ENCODE peak calls at places on chromosomes 16 and 17, in nine cellular contexts. H is right lobe of liver; G is brain pericyte; D is astrocyte of the hippocampus; T is cardiac fibroblast; E is OCI-LY7; Q is Calu3; O is activated CD4-positive, alpha-beta memory T cell treated with anti-CD3 and anti-CD28 coated beads for 36 hours; X is Panc1. P is an unnamed sample.

GRCh38 chr17:82051776-82052637 is at the start of the genes GPS1 and RFNG:
- DNase-seq in T (peak; percentile 41), X (no peak), O (peak; percentile 86), G (no peak), D (peak; percentile 87), E (peak; percentile 87), Q (peak; percentile 84), H (peak; percentile 85), P (peak; percentile 62)

GRCh38 chr16:66486773-66487579 is 59.9 kb downstream of the BEAN1 start:
- DNase-seq in H (peak; percentile 44), O (no peak), Q (no peak), E (no peak), X (no peak), G (peak; percentile 87), T (peak; percentile 94), D (peak; percentile 73), P (no peak)

GRCh38 chr17:48241770-48242497 is 134.4 kb downstream of the SNX11 start:
- DNase-seq in D (no peak), Q (no peak), X (no peak), E (no peak), G (no peak), H (no peak), O (no peak), T (no peak), P (no peak)

GRCh38 chr16:57352636-57353047 is 5.9 kb upstream of the CCL22 start:
- DNase-seq in G (no peak), T (no peak), D (no peak), X (no peak), E (no peak), Q (no peak), O (no peak), H (no peak), P (no peak)

GRCh38 chr17:34997355-34997862 is 17.1 kb downstream of the LIG3 start:
- DNase-seq in E (no peak), X (no peak), Q (no peak), H (no peak), T (peak; percentile 66), G (no peak), O (no peak), D (peak; percentile 90), P (no peak)

GRCh38 chr16:60788631-60789030 is 1247.6 kb downstream of the CDH8 start:
- DNase-seq in X (no peak), G (no peak), H (no peak), D (peak; percentile 12), T (no peak), E (no peak), O (no peak), Q (no peak), P (no peak)

GRCh38 chr16:49281843-49282642 is 405 bp upstream of the CBLN1 start:
- DNase-seq in T (peak; percentile 51), G (no peak), D (peak; percentile 78), E (peak; percentile 97), Q (no peak), X (no peak), H (peak; percentile 89), O (peak; percentile 80), P (peak; percentile 86)

GRCh38 chr16:11949527-11949926 is 7.7 kb upstream of the NPIPB2 start:
- DNase-seq in T (peak; percentile 56), H (no peak), X (peak; percentile 38), G (no peak), Q (peak; percentile 59), E (peak; percentile 87), O (peak; percentile 20), D (peak; percentile 65), P (peak; percentile 72)

GRCh38 chr17:75191584-75191983 is 8.8 kb upstream of the SUMO2 start:
- DNase-seq in Q (no peak), T (peak; percentile 62), H (no peak), E (no peak), X (no peak), D (peak; percentile 26), G (no peak), O (no peak), P (no peak)

GRCh38 chr16:31880322-31880979 is 6.8 kb downstream of the ZNF267 start:
- DNase-seq in O (peak; percentile 73), Q (peak; percentile 23), T (peak; percentile 89), X (no peak), D (peak; percentile 78), E (no peak), G (no peak), H (no peak), P (no peak)

GRCh38 chr16:396199-396598 is 800 bp upstream of the NME4 start:
- DNase-seq in D (no peak), O (no peak), X (no peak), T (no peak), G (no peak), E (no peak), H (no peak), Q (no peak), P (no peak)

GRCh38 chr17:31224366-31224765 is 72.7 kb downstream of the OMG start:
- DNase-seq in O (no peak), H (no peak), E (no peak), G (no peak), D (peak; percentile 8), Q (no peak), X (no peak), T (no peak), P (no peak)

GRCh38 chr17:68509151-68510057 is 2.8 kb upstream of the PRKAR1A start:
- DNase-seq in G (no peak), T (no peak), Q (no peak), X (no peak), H (peak; percentile 68), D (no peak), O (no peak), E (peak; percentile 87), P (peak; percentile 40)

P was measured in SW480.